ENCODE peak calls at places on chromosomes 11 and 22, in nine cellular contexts. One of them, this sample, is unnamed.
A peak's percentile ranks its signal among the peaks of the same experiment; 100 is the strongest.

GRCh38 chr11:93895106-93895862 is 44.9 kb upstream of the VSTM5 start:
- DNase-seq in psoas muscle: no peak
- DNase-seq in H9: no peak
- DNase-seq in endothelial cell of umbilical vein: peak; percentile 40
- DNase-seq in pancreas: peak; percentile 24
- DNase-seq in lower lobe of right lung: no peak
- DNase-seq in testis: peak; percentile 44
- DNase-seq in right atrium auricular region: no peak
- DNase-seq in CD4-positive, alpha-beta T cell: no peak
- DNase-seq in this sample: peak; percentile 14

GRCh38 chr11:113001709-113002108 is 40.5 kb downstream of the NCAM1 start:
- DNase-seq in pancreas: no peak
- DNase-seq in testis: no peak
- DNase-seq in endothelial cell of umbilical vein: no peak
- DNase-seq in lower lobe of right lung: no peak
- DNase-seq in CD4-positive, alpha-beta T cell: no peak
- DNase-seq in right atrium auricular region: no peak
- DNase-seq in psoas muscle: no peak
- DNase-seq in H9: no peak
- DNase-seq in this sample: no peak

GRCh38 chr11:71532016-71532610 is 5.0 kb downstream of the KRTAP5-7 start:
- DNase-seq in H9: no peak
- DNase-seq in right atrium auricular region: no peak
- DNase-seq in pancreas: no peak
- DNase-seq in CD4-positive, alpha-beta T cell: no peak
- DNase-seq in endothelial cell of umbilical vein: no peak
- DNase-seq in lower lobe of right lung: no peak
- DNase-seq in psoas muscle: no peak
- DNase-seq in testis: no peak
- DNase-seq in this sample: no peak

GRCh38 chr22:19397729-19398094 is 33.8 kb downstream of the HIRA start:
- DNase-seq in lower lobe of right lung: no peak
- DNase-seq in testis: no peak
- DNase-seq in psoas muscle: no peak
- DNase-seq in CD4-positive, alpha-beta T cell: no peak
- DNase-seq in pancreas: no peak
- DNase-seq in right atrium auricular region: no peak
- DNase-seq in endothelial cell of umbilical vein: no peak
- DNase-seq in H9: no peak
- DNase-seq in this sample: no peak

GRCh38 chr22:20979243-20979809 is 2.8 kb upstream of the LZTR1 start:
- DNase-seq in lower lobe of right lung: peak; percentile 92
- DNase-seq in CD4-positive, alpha-beta T cell: peak; percentile 68
- DNase-seq in psoas muscle: peak; percentile 82
- DNase-seq in endothelial cell of umbilical vein: peak; percentile 75
- DNase-seq in right atrium auricular region: no peak
- DNase-seq in H9: peak; percentile 99
- DNase-seq in testis: peak; percentile 69
- DNase-seq in pancreas: peak; percentile 71
- DNase-seq in this sample: peak; percentile 49

GRCh38 chr11:112315861-112316739 is 55.4 kb upstream of the PLET1 start:
- DNase-seq in right atrium auricular region: no peak
- DNase-seq in lower lobe of right lung: no peak
- DNase-seq in CD4-positive, alpha-beta T cell: no peak
- DNase-seq in testis: no peak
- DNase-seq in psoas muscle: no peak
- DNase-seq in pancreas: no peak
- DNase-seq in H9: no peak
- DNase-seq in endothelial cell of umbilical vein: no peak
- DNase-seq in this sample: no peak

GRCh38 chr11:61507962-61508824 is at the start of gene LRRC10B:
- DNase-seq in psoas muscle: no peak
- DNase-seq in CD4-positive, alpha-beta T cell: peak; percentile 11
- DNase-seq in right atrium auricular region: no peak
- DNase-seq in endothelial cell of umbilical vein: no peak
- DNase-seq in testis: peak; percentile 67
- DNase-seq in lower lobe of right lung: peak; percentile 71
- DNase-seq in pancreas: no peak
- DNase-seq in H9: peak; percentile 95
- DNase-seq in this sample: no peak

GRCh38 chr22:24580276-24580675 is 12.6 kb downstream of the LRRC75B start:
- DNase-seq in testis: no peak
- DNase-seq in psoas muscle: no peak
- DNase-seq in right atrium auricular region: no peak
- DNase-seq in pancreas: no peak
- DNase-seq in lower lobe of right lung: no peak
- DNase-seq in endothelial cell of umbilical vein: no peak
- DNase-seq in H9: no peak
- DNase-seq in CD4-positive, alpha-beta T cell: no peak
- DNase-seq in this sample: peak; percentile 58

GRCh38 chr11:84524422-84525051 is 1102.6 kb downstream of the DLG2 start:
- DNase-seq in testis: peak; percentile 32
- DNase-seq in pancreas: no peak
- DNase-seq in psoas muscle: no peak
- DNase-seq in right atrium auricular region: no peak
- DNase-seq in endothelial cell of umbilical vein: no peak
- DNase-seq in lower lobe of right lung: no peak
- DNase-seq in CD4-positive, alpha-beta T cell: no peak
- DNase-seq in H9: no peak
- DNase-seq in this sample: no peak

GRCh38 chr11:96000064-96000463 is 76.2 kb upstream of the MTMR2 start:
- DNase-seq in psoas muscle: no peak
- DNase-seq in right atrium auricular region: no peak
- DNase-seq in H9: no peak
- DNase-seq in lower lobe of right lung: no peak
- DNase-seq in endothelial cell of umbilical vein: peak; percentile 13
- DNase-seq in CD4-positive, alpha-beta T cell: no peak
- DNase-seq in testis: no peak
- DNase-seq in pancreas: no peak
- DNase-seq in this sample: no peak

GRCh38 chr11:96001037-96001436 is 77.1 kb upstream of the MTMR2 start:
- DNase-seq in lower lobe of right lung: no peak
- DNase-seq in right atrium auricular region: peak; percentile 94
- DNase-seq in H9: no peak
- DNase-seq in pancreas: peak; percentile 29
- DNase-seq in CD4-positive, alpha-beta T cell: no peak
- DNase-seq in testis: peak; percentile 87
- DNase-seq in endothelial cell of umbilical vein: no peak
- DNase-seq in psoas muscle: peak; percentile 86
- DNase-seq in this sample: no peak

GRCh38 chr11:96002339-96002738 is 78.4 kb upstream of the MTMR2 start:
- DNase-seq in CD4-positive, alpha-beta T cell: no peak
- DNase-seq in testis: no peak
- DNase-seq in lower lobe of right lung: no peak
- DNase-seq in right atrium auricular region: no peak
- DNase-seq in pancreas: no peak
- DNase-seq in psoas muscle: no peak
- DNase-seq in H9: no peak
- DNase-seq in endothelial cell of umbilical vein: no peak
- DNase-seq in this sample: no peak

GRCh38 chr11:95996621-95997020 is 72.7 kb upstream of the MTMR2 start:
- DNase-seq in endothelial cell of umbilical vein: no peak
- DNase-seq in psoas muscle: no peak
- DNase-seq in pancreas: no peak
- DNase-seq in right atrium auricular region: no peak
- DNase-seq in lower lobe of right lung: no peak
- DNase-seq in H9: no peak
- DNase-seq in CD4-positive, alpha-beta T cell: no peak
- DNase-seq in testis: no peak
- DNase-seq in this sample: no peak

DNA sequence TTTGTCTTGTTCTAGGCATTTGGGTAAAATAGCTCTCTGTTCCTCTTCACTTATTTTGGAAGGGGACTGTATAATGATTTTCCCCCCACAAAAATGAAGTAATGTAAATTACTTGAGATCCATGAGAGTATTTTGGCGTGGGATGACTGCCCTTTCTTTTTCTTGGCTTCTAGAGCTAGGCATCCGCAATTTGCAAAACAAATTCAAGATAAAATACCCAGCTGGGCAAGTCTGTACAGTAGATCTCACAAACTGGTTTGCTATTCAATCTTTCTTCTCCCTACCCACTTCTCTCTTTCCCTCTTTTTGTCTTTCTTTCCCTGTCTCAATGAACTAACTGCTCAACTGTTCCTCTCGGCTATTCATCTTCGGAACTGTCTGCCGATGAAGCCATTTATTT is 75.7 kb upstream of the MTMR2 start:
- DNase-seq in CD4-positive, alpha-beta T cell: no peak
- DNase-seq in pancreas: no peak
- DNase-seq in H9: no peak
- DNase-seq in right atrium auricular region: no peak
- DNase-seq in testis: no peak
- DNase-seq in endothelial cell of umbilical vein: no peak
- DNase-seq in psoas muscle: no peak
- DNase-seq in lower lobe of right lung: no peak
- DNase-seq in this sample: no peak
- H3K27ac ChIP-seq in CD4-positive, alpha-beta T cell: no peak overlapping the region
- H3K27ac ChIP-seq in pancreas: peak overlapping the region; percentile 44
- H3K27ac ChIP-seq in H9: no peak overlapping the region
- H3K27ac ChIP-seq in right atrium auricular region: peak overlapping the region; percentile 70
- H3K27ac ChIP-seq in testis: peak overlapping the region; percentile 91
- H3K27ac ChIP-seq in endothelial cell of umbilical vein: no peak overlapping the region
- H3K27ac ChIP-seq in psoas muscle: peak overlapping the region; percentile 6
- H3K27ac ChIP-seq in lower lobe of right lung: peak overlapping the region; percentile 46
- H3K27ac ChIP-seq in this sample: no peak overlapping the region

GRCh38 chr22:37678372-37678771 is 2.9 kb downstream of the LGALS1 start:
- DNase-seq in testis: no peak
- DNase-seq in pancreas: no peak
- DNase-seq in psoas muscle: no peak
- DNase-seq in right atrium auricular region: no peak
- DNase-seq in H9: no peak
- DNase-seq in lower lobe of right lung: no peak
- DNase-seq in CD4-positive, alpha-beta T cell: no peak
- DNase-seq in endothelial cell of umbilical vein: no peak
- DNase-seq in this sample: no peak

GRCh38 chr22:37681001-37681424 is 5.1 kb upstream of the NOL12 start:
- DNase-seq in lower lobe of right lung: no peak
- DNase-seq in endothelial cell of umbilical vein: no peak
- DNase-seq in pancreas: no peak
- DNase-seq in psoas muscle: no peak
- DNase-seq in right atrium auricular region: no peak
- DNase-seq in testis: no peak
- DNase-seq in H9: no peak
- DNase-seq in CD4-positive, alpha-beta T cell: no peak
- DNase-seq in this sample: no peak

GRCh38 chr22:37681556-37682049 is 4.5 kb upstream of the NOL12 start:
- DNase-seq in pancreas: peak; percentile 84
- DNase-seq in lower lobe of right lung: peak; percentile 80
- DNase-seq in psoas muscle: peak; percentile 86
- DNase-seq in endothelial cell of umbilical vein: peak; percentile 59
- DNase-seq in CD4-positive, alpha-beta T cell: peak; percentile 69
- DNase-seq in H9: peak; percentile 83
- DNase-seq in right atrium auricular region: peak; percentile 78
- DNase-seq in testis: peak; percentile 80
- DNase-seq in this sample: no peak

GRCh38 chr22:37679670-37680069 is 4.2 kb downstream of the LGALS1 start:
- DNase-seq in H9: no peak
- DNase-seq in CD4-positive, alpha-beta T cell: no peak
- DNase-seq in lower lobe of right lung: no peak
- DNase-seq in psoas muscle: no peak
- DNase-seq in endothelial cell of umbilical vein: no peak
- DNase-seq in pancreas: no peak
- DNase-seq in testis: no peak
- DNase-seq in right atrium auricular region: no peak
- DNase-seq in this sample: no peak

DNA sequence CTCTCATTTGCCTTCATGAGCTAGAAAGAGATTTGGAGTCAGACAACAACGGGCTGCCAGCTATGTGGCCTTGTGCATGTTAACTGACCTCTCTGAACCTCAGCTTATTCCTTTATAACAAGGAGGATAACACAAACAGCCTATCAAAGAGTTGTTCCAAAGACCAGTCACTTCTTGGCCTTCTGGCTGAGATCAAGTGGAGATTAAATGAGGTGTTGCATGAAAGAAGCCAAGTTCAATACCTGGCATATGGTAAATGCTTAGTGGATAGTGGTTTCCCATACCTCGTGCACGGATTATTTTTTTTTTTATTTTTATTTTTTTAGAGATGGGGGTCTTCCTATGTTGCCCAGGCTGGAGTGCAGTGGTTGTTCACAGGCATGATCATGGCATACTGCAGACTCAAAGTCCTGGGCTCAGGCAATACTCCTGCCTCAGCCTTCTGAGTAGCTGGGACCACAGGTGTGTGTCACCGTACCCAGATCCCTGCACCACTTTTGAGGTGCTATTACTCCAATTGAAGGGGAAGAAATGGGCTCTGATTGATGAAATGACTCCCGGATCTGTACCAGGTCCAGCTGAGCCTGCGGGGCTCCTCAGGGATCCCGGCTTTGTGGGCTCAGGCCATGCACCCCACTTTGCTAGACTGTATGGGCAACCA is 4.9 kb downstream of the LGALS1 start:
- DNase-seq in endothelial cell of umbilical vein: no peak
- DNase-seq in right atrium auricular region: no peak
- DNase-seq in testis: no peak
- DNase-seq in pancreas: no peak
- DNase-seq in H9: no peak
- DNase-seq in psoas muscle: no peak
- DNase-seq in CD4-positive, alpha-beta T cell: no peak
- DNase-seq in lower lobe of right lung: no peak
- DNase-seq in this sample: no peak
- H3K27ac ChIP-seq in endothelial cell of umbilical vein: no peak overlapping the region
- H3K27ac ChIP-seq in right atrium auricular region: no peak overlapping the region
- H3K27ac ChIP-seq in testis: no peak overlapping the region
- H3K27ac ChIP-seq in pancreas: no peak overlapping the region
- H3K27ac ChIP-seq in H9: no peak overlapping the region
- H3K27ac ChIP-seq in psoas muscle: no peak overlapping the region
- H3K27ac ChIP-seq in CD4-positive, alpha-beta T cell: no peak overlapping the region
- H3K27ac ChIP-seq in lower lobe of right lung: no peak overlapping the region
- H3K27ac ChIP-seq in this sample: peak overlapping the region; percentile 4

GRCh38 chr11:96324912-96325311 is 18.1 kb downstream of the MAML2 start:
- DNase-seq in right atrium auricular region: no peak
- DNase-seq in endothelial cell of umbilical vein: no peak
- DNase-seq in H9: no peak
- DNase-seq in testis: no peak
- DNase-seq in pancreas: no peak
- DNase-seq in psoas muscle: no peak
- DNase-seq in CD4-positive, alpha-beta T cell: no peak
- DNase-seq in lower lobe of right lung: no peak
- DNase-seq in this sample: no peak
- H3K27ac ChIP-seq in right atrium auricular region: no peak overlapping the region
- H3K27ac ChIP-seq in endothelial cell of umbilical vein: no peak overlapping the region
- H3K27ac ChIP-seq in H9: no peak overlapping the region
- H3K27ac ChIP-seq in testis: peak overlapping the region; percentile 11
- H3K27ac ChIP-seq in pancreas: peak overlapping the region; percentile 46
- H3K27ac ChIP-seq in psoas muscle: no peak overlapping the region
- H3K27ac ChIP-seq in CD4-positive, alpha-beta T cell: no peak overlapping the region
- H3K27ac ChIP-seq in lower lobe of right lung: peak overlapping the region; percentile 47
- H3K27ac ChIP-seq in this sample: peak overlapping the region; percentile 81

DNA sequence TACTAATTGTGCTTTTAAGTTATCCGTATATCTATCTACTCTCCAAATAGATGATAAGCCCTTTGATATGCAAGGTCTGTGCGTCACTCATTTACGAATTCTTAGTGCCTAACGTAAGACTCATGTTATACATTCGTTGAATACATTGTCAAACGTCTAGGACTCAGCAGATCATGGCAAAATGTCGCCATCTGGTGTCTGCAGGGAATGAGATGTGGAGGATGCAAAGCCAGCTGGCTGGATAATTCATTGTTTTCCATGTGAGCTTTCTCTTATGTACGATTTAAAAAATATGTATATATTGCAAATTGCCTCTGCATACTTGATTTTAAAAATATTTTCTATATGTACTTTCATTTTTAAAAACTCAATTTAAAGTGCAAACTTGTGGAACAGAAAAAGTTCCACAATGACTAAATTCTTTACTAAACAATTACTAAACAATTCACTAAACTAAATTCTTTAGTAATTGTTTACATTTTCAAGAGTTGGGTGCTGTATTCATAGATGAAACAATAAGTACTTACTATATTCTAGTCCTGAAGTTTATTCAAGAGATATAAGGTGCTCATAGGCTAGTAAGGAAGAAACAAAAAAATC is 33.8 kb downstream of the ZNF202 start:
- DNase-seq in testis: peak; percentile 74
- DNase-seq in H9: peak; percentile 60
- DNase-seq in right atrium auricular region: no peak
- DNase-seq in CD4-positive, alpha-beta T cell: peak; percentile 51
- DNase-seq in pancreas: peak; percentile 56
- DNase-seq in endothelial cell of umbilical vein: peak; percentile 75
- DNase-seq in lower lobe of right lung: no peak
- DNase-seq in psoas muscle: no peak
- DNase-seq in this sample: no peak
- H3K27ac ChIP-seq in testis: no peak overlapping the region
- H3K27ac ChIP-seq in H9: no peak overlapping the region
- H3K27ac ChIP-seq in right atrium auricular region: no peak overlapping the region
- H3K27ac ChIP-seq in CD4-positive, alpha-beta T cell: no peak overlapping the region
- H3K27ac ChIP-seq in pancreas: no peak overlapping the region
- H3K27ac ChIP-seq in endothelial cell of umbilical vein: no peak overlapping the region
- H3K27ac ChIP-seq in lower lobe of right lung: no peak overlapping the region
- H3K27ac ChIP-seq in psoas muscle: no peak overlapping the region
- H3K27ac ChIP-seq in this sample: no peak overlapping the region